ENCODE peak calls at places on chromosomes 16 and 17, in seven cellular contexts. C is AG08395; P is activated T-helper 1 cell treated with anti-CD3 and anti-CD28 coated beads, Interleukin-12 subunit alpha, Interleukin-12 subunit beta, Interleukin-2, Interleukin-4 antibody, amounts not matched to agents 30 ng/mL and 10 ng/mL and 1 ng/mL, durations not matched to agents 14 hours and 24 hours and 36 hours; G is activated CD4-positive, alpha-beta T cell treated with anti-CD3 and anti-CD28 coated beads, Interleukin-2, amount 50 U/mL, for 1 hour; X is ELR; O is activated effector memory CD4-positive, alpha-beta T cell treated with Interleukin-2 at 50 U/mL for 16 hours; B is hypothalamus. T is an unnamed sample.
A peak's percentile ranks its signal among the peaks of the same experiment; 100 is the strongest.

GRCh38 chr16:84999857-85000480 is 11.4 kb downstream of the ZDHHC7 start:
- DNase-seq in C (no peak), P (no peak), G (no peak), X (no peak), O (no peak), B (no peak), T (no peak)

GRCh38 chr17:57295526-57296023 is 39.3 kb downstream of the MSI2 start:
- DNase-seq in C (no peak), P (no peak), G (no peak), X (peak; percentile 71), O (no peak), B (no peak), T (no peak)

GRCh38 chr17:80855968-80856862 is 135.4 kb upstream of the CHMP6 start:
- DNase-seq in C (peak; percentile 95), P (peak; percentile 85), G (peak; percentile 68), X (peak; percentile 100), O (peak; percentile 80), B (no peak), T (peak; percentile 94)

GRCh38 chr17:7553356-7553755 is 4.5 kb downstream of the TNFSF12 start:
- DNase-seq in C (no peak), P (no peak), G (no peak), X (no peak), O (no peak), B (no peak), T (no peak)

GRCh38 chr17:4986951-4987766 is at the start of gene CAMTA2:
- DNase-seq in C (peak; percentile 86), P (peak; percentile 82), G (peak; percentile 88), X (peak; percentile 79), O (peak; percentile 81), B (peak; percentile 44), T (peak; percentile 89)

GRCh38 chr17:31294231-31294630 is 2.8 kb downstream of the OMG start:
- DNase-seq in C (no peak), P (no peak), G (no peak), X (no peak), O (no peak), B (no peak), T (no peak)

GRCh38 chr17:65559802-65560627 is 1.4 kb downstream of the AXIN2 start:
- DNase-seq in C (no peak), P (peak; percentile 12), G (peak; percentile 23), X (peak; percentile 20), O (peak; percentile 18), B (no peak), T (peak; percentile 25)

GRCh38 chr17:16661217-16661616 is 7.6 kb upstream of the ZNF624 start:
- DNase-seq in C (no peak), P (no peak), G (no peak), X (no peak), O (no peak), B (no peak), T (no peak)

GRCh38 chr17:45451131-45451530 is 18.5 kb upstream of the ARHGAP27 start:
- DNase-seq in C (no peak), P (no peak), G (no peak), X (no peak), O (no peak), B (no peak), T (no peak)

T was measured in activated CD4-positive, alpha-beta memory T cell treated with anti-CD3 and anti-CD28 coated beads, Interleukin-2, amount 10 ng/mL, durations not matched to agents 7 days and 5 days.